ENCODE peak calls at places on chromosomes 1 and 21, in five cellular contexts. I is Caco-2, K is stomach, H is lower lobe of right lung, N is adrenal gland. Y is an unnamed sample. For H3K9me3, the result is how much of the 10 kb centered on the place peaks cover.

GRCh38 chr21:29181799-29182470 is 51.5 kb downstream of the MAP3K7CL start:
- DNase-seq in I (no peak), K (no peak), H (no peak), N (peak), Y (no peak)

GRCh38 chr1:156070523-156070922 is 9.6 kb downstream of the RAB25 start:
- DNase-seq in I (peak), K (no peak), H (no peak), N (no peak), Y (no peak)

GRCh38 chr1:181324797-181325616 is 158.3 kb upstream of the CACNA1E start:
- DNase-seq in I (no peak), K (no peak), H (no peak), N (no peak), Y (no peak)

GRCh38 chr1:71490432-71490831 is 409.6 kb upstream of the ZRANB2 start:
- DNase-seq in I (no peak), K (no peak), H (no peak), N (peak), Y (no peak)

GRCh38 chr1:224784606-224785328 is 144.7 kb upstream of the DNAH14 start:
- DNase-seq in I (no peak), K (no peak), H (no peak), N (no peak), Y (no peak)

GRCh38 chr1:77126309-77126708 is 92.9 kb downstream of the PIGK start:
- DNase-seq in I (no peak), K (no peak), H (no peak), N (peak), Y (no peak)

GRCh38 chr1:116325922-116326321 is 47.1 kb upstream of the ATP1A1 start:
- DNase-seq in I (no peak), K (no peak), H (no peak), N (no peak), Y (no peak)

GRCh38 chr1:240705584-240705983 is 93.6 kb upstream of the GREM2 start:
- DNase-seq in I (no peak), K (no peak), H (no peak), N (no peak), Y (no peak)

GRCh38 chr21:42784896-42785451 is 94.4 kb downstream of the WDR4 start:
- DNase-seq in I (no peak), K (no peak), H (no peak), N (no peak), Y (no peak)

DNA sequence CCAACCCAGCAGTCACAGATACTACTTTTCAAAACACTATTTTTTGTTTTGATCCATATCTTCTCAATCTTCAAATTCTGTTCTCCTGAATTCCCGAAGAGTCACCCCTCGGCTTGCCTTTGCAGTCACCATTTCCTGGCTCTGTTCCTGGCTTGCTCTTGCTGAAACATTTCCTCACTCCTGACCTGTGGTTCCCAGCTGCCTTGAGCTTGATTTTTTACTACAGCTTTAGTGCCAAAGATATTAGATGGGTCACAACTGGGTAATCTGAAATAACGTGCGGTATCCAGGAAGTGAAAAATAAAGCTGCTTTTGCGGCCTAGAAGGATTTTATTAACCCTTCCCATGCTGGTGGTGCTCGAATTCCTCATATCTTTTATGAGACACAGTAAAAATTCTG is 318.8 kb downstream of the PCP4 start:
- DNase-seq in I (no peak), K (no peak), H (no peak), N (no peak), Y (no peak)
- H3K9me3 ChIP-seq in I (under half), K (under half), H (under half), N (under half), Y (under half)

GRCh38 chr1:4000811-4001251 is 100.8 kb upstream of the C1orf174 start:
- DNase-seq in I (no peak), K (no peak), H (no peak), N (no peak), Y (no peak)

GRCh38 chr1:3999941-4000735 is 100.1 kb upstream of the C1orf174 start:
- DNase-seq in I (no peak), K (no peak), H (no peak), N (no peak), Y (no peak)

GRCh38 chr1:4002061-4002521 is 102.0 kb upstream of the C1orf174 start:
- DNase-seq in I (no peak), K (no peak), H (no peak), N (no peak), Y (no peak)

GRCh38 chr1:4002741-4003140 is 102.7 kb upstream of the C1orf174 start:
- DNase-seq in I (no peak), K (no peak), H (no peak), N (no peak), Y (no peak)

GRCh38 chr1:4001461-4001860 is 101.4 kb upstream of the C1orf174 start:
- DNase-seq in I (no peak), K (no peak), H (no peak), N (no peak), Y (no peak)
- H3K9me3 ChIP-seq in I (under half), K (under half), H (under half), N (under half), Y (under half)

GRCh38 chr21:25424674-25425073 is 182.6 kb downstream of the MRPL39 start:
- DNase-seq in I (no peak), K (no peak), H (no peak), N (no peak), Y (no peak)
- H3K9me3 ChIP-seq in I (under half), K (under half), H (under half), N (under half), Y (under half)

GRCh38 chr1:248696775-248697174 is 5.8 kb downstream of the OR14I1 start:
- DNase-seq in I (no peak), K (no peak), H (no peak), N (no peak), Y (no peak)
- H3K9me3 ChIP-seq in I (under half), K (under half), H (under half), N (under half), Y (under half)

GRCh38 chr1:49841767-49842166 is 182.0 kb downstream of the AGBL4 start:
- DNase-seq in I (no peak), K (no peak), H (no peak), N (no peak), Y (no peak)

DNA sequence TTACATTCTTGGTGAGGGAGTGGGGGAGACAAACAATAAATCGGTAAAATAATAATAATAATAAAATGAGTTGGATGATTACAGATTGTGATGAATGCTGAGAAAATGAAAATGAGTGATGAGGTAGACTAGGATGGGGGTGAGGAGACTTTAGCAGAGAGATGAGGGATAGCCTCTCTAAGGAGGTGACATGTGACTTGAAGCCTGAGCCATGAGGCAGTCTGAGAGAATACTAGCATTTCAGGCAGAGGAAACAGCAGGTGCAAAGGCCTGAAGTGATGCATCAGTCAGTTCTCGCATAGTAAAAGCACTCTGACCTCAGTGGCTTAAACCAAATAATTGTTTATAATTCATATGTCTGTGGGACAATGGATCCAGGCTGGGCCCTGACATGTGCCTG is 181.2 kb downstream of the AGBL4 start:
- DNase-seq in I (no peak), K (no peak), H (no peak), N (no peak), Y (no peak)
- H3K9me3 ChIP-seq in I (under half), K (under half), H (under half), N (under half), Y (under half)

Y was measured in uterus.